ENCODE peak calls at places on chromosomes 2 and 18, in five cellular contexts. S is lung, M is epithelial cell of esophagus, B is GM23338, P is AG09309. T is an unnamed sample.

GRCh38 chr2:217920879-217921603 is 81.8 kb downstream of the TNS1 start:
- DNase-seq in M (no peak), S (no peak), P (no peak), B (peak), T (no peak)

GRCh38 chr18:8706981-8707940 is 1.9 kb downstream of the MTCL1 start:
- DNase-seq in S (peak), P (peak), B (peak), M (peak), T (no peak)

GRCh38 chr2:12884713-12885282 is 168.1 kb downstream of the TRIB2 start:
- DNase-seq in M (peak), B (no peak), S (peak), P (peak), T (peak)

GRCh38 chr2:173657996-173658717 is 303.5 kb downstream of the CDCA7 start:
- DNase-seq in M (peak), S (no peak), P (peak), B (no peak), T (peak)

GRCh38 chr2:219025637-219026585 is 15.4 kb downstream of the CFAP65 start:
- DNase-seq in P (no peak), S (no peak), B (no peak), M (no peak), T (no peak)

GRCh38 chr2:3451926-3452671 is 67.2 kb downstream of the ADI1 start:
- DNase-seq in S (peak), B (no peak), P (no peak), M (no peak), T (no peak)

GRCh38 chr18:21599585-21600525 is 649 bp downstream of the ESCO1 start:
- DNase-seq in P (no peak), B (peak), S (peak), M (peak), T (peak)

GRCh38 chr2:11955314-11955713 is 208.9 kb downstream of the LPIN1 start:
- DNase-seq in B (no peak), M (peak), S (no peak), P (peak), T (no peak)

GRCh38 chr2:71934595-71935263 is 212.9 kb downstream of the CYP26B1 start:
- DNase-seq in S (peak), M (no peak), P (peak), B (no peak), T (no peak)

GRCh38 chr2:100580474-100581264 is 17.9 kb downstream of the PDCL3 start:
- DNase-seq in B (no peak), S (no peak), M (no peak), P (no peak), T (no peak)

GRCh38 chr2:9547272-9547991 is 8.2 kb downstream of the ADAM17 start:
- DNase-seq in S (peak), P (no peak), B (peak), M (no peak), T (no peak)

GRCh38 chr18:45850021-45850420 is 24.5 kb downstream of the SIGLEC15 start:
- DNase-seq in S (no peak), B (peak), P (no peak), M (peak), T (no peak)

GRCh38 chr2:15284601-15285000 is 276.5 kb downstream of the NBAS start:
- DNase-seq in M (no peak), S (no peak), P (no peak), B (no peak), T (no peak)

GRCh38 chr2:50346586-50347351 is 685.2 kb downstream of the NRXN1 start:
- DNase-seq in P (no peak), M (no peak), B (peak), S (no peak), T (no peak)

GRCh38 chr2:19669126-19669525 is 232.7 kb downstream of the TTC32 start:
- DNase-seq in S (no peak), M (no peak), B (no peak), P (no peak), T (no peak)
- TF ChIP-seq CTCF in S (no peak), M (no peak), B (no peak), P (no peak), T (no peak)

GRCh38 chr2:177396630-177397460 is 4.3 kb downstream of the AGPS start:
- DNase-seq in M (peak), B (no peak), S (no peak), P (no peak), T (peak)
- H3K4me3 ChIP-seq in M (no peak), B (no peak), S (no peak), P (no peak), T (no peak)

GRCh38 chr18:711693-712400 is 583 bp downstream of the ENOSF1 start:
- DNase-seq in M (peak), P (peak), B (peak), S (peak), T (peak)
- TF ChIP-seq CTCF in M (no peak), P (no peak), B (no peak), S (no peak), T (no peak)

DNA sequence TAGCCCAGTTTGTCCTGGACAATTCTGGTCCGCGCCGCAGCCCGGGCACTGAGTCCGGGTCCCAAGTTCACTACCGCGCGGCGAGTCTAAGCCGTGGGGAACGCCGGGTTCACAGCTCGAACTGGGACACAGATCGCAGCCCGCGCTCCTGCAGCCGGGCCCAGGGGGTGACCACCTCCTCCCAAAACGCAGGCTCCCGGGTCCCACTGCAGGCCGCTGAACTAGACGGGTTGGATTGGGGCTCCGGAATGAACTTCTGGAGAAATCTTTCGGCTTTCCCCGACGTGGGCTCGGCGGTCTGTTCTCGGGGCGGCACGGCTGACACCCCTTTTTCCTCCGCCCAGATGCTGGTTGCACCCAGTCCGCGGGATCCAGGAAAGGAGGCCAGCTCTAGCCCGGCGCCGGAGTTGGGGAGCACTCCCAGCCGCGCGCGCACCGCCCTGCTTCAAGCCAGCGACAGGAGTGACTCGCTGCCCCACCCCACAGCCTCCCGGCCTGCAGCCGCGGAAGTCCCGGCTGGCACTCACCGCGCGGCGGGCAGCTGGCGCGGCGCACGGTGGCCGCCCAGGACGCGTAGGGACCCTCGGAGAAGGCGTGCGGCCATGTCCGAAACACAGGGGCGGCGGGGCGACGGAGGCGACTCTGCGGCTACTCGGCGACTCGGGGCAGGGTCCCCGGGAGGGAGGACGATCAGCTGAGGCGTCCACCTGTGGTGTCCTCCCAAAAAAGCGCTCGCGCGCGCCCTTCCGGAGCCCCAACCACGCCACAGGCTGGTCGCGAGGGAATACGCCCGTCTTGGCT is at the start of gene ACADL:
- DNase-seq in M (peak), S (peak), B (peak), P (no peak), T (no peak)
- H3K4me3 ChIP-seq in M (peak), S (peak), B (peak), P (peak), T (peak)

GRCh38 chr18:72651033-72651432 is 106.9 kb upstream of the CBLN2 start:
- DNase-seq in B (peak), M (no peak), P (no peak), S (no peak), T (no peak)

GRCh38 chr18:72648079-72648478 is 103.9 kb upstream of the CBLN2 start:
- DNase-seq in P (no peak), M (no peak), S (no peak), B (no peak), T (no peak)

GRCh38 chr18:72652990-72653593 is 109.0 kb upstream of the CBLN2 start:
- DNase-seq in B (peak), S (no peak), M (peak), P (no peak), T (no peak)
- TF ChIP-seq CTCF in B (peak), S (no peak), M (peak), P (peak), T (peak)